ENCODE peak calls at places on chromosome 17, in nine cellular contexts. U, F, M, O, S, K, L, B and D are unnamed samples.

GRCh38 chr17:43722921-43723665 is 35.5 kb downstream of the SOST start:
- DNase-seq in U (no peak), F (no peak), M (no peak), O (no peak), S (no peak), K (no peak), L (no peak), B (no peak), D (no peak)

GRCh38 chr17:35973333-35974260 is 7.7 kb downstream of the CCL16 start:
- DNase-seq in U (no peak), F (peak; percentile 36), M (no peak), O (no peak), S (no peak), K (no peak), L (no peak), B (no peak), D (peak; percentile 64)

GRCh38 chr17:48177816-48178215 is 70.2 kb downstream of the SNX11 start:
- DNase-seq in U (no peak), F (no peak), M (no peak), O (no peak), S (no peak), K (no peak), L (no peak), B (no peak), D (no peak)

GRCh38 chr17:50199651-50200446 is 1.6 kb downstream of the COL1A1 start:
- DNase-seq in U (peak; percentile 68), F (peak; percentile 88), M (peak; percentile 94), O (peak; percentile 95), S (peak; percentile 99), K (peak; percentile 86), L (no peak), B (peak; percentile 98), D (peak; percentile 67)

GRCh38 chr17:13746379-13746778 is 144.7 kb upstream of the HS3ST3A1 start:
- DNase-seq in U (no peak), F (no peak), M (no peak), O (no peak), S (peak; percentile 20), K (no peak), L (no peak), B (no peak), D (no peak)

GRCh38 chr17:81021531-81022370 is 13.2 kb upstream of the BAIAP2 start:
- DNase-seq in U (no peak), F (no peak), M (no peak), O (no peak), S (no peak), K (no peak), L (no peak), B (no peak), D (no peak)

GRCh38 chr17:44916059-44916780 is 920 bp upstream of the GFAP start:
- DNase-seq in U (peak; percentile 51), F (no peak), M (no peak), O (no peak), S (no peak), K (no peak), L (no peak), B (no peak), D (no peak)

GRCh38 chr17:4607773-4608187 is 23.5 kb downstream of the SMTNL2 start:
- DNase-seq in U (no peak), F (peak; percentile 63), M (no peak), O (no peak), S (peak; percentile 89), K (no peak), L (no peak), B (peak; percentile 82), D (peak; percentile 40)

GRCh38 chr17:17032131-17032692 is 10.0 kb upstream of the MPRIP start:
- DNase-seq in U (no peak), F (peak; percentile 86), M (no peak), O (no peak), S (peak; percentile 79), K (no peak), L (no peak), B (peak; percentile 46), D (peak; percentile 51)

GRCh38 chr17:52155301-52155700 is 3.2 kb downstream of the CA10 start:
- DNase-seq in U (no peak), F (no peak), M (no peak), O (no peak), S (no peak), K (no peak), L (no peak), B (no peak), D (no peak)

GRCh38 chr17:9123594-9124553 is 102.6 kb downstream of the NTN1 start:
- DNase-seq in U (no peak), F (no peak), M (peak; percentile 19), O (no peak), S (no peak), K (no peak), L (no peak), B (no peak), D (no peak)

GRCh38 chr17:67442787-67443624 is 65.9 kb downstream of the PITPNC1 start:
- DNase-seq in U (no peak), F (no peak), M (no peak), O (peak; percentile 24), S (no peak), K (no peak), L (no peak), B (no peak), D (no peak)

GRCh38 chr17:15269690-15270089 is 4.6 kb upstream of the PMP22 start:
- DNase-seq in U (no peak), F (no peak), M (no peak), O (no peak), S (peak; percentile 83), K (no peak), L (no peak), B (no peak), D (no peak)

GRCh38 chr17:39485555-39485954 is 24.3 kb downstream of the CDK12 start:
- DNase-seq in U (no peak), F (peak; percentile 90), M (no peak), O (no peak), S (peak; percentile 72), K (no peak), L (no peak), B (no peak), D (no peak)

GRCh38 chr17:44807817-44808155 is 22.3 kb downstream of the GJC1 start:
- DNase-seq in U (no peak), F (no peak), M (no peak), O (no peak), S (no peak), K (no peak), L (no peak), B (no peak), D (no peak)

GRCh38 chr17:64357191-64357981 is 33.3 kb downstream of the PECAM1 start:
- DNase-seq in U (no peak), F (peak; percentile 87), M (peak; percentile 19), O (peak; percentile 50), S (peak; percentile 99), K (no peak), L (no peak), B (no peak), D (no peak)

DNA sequence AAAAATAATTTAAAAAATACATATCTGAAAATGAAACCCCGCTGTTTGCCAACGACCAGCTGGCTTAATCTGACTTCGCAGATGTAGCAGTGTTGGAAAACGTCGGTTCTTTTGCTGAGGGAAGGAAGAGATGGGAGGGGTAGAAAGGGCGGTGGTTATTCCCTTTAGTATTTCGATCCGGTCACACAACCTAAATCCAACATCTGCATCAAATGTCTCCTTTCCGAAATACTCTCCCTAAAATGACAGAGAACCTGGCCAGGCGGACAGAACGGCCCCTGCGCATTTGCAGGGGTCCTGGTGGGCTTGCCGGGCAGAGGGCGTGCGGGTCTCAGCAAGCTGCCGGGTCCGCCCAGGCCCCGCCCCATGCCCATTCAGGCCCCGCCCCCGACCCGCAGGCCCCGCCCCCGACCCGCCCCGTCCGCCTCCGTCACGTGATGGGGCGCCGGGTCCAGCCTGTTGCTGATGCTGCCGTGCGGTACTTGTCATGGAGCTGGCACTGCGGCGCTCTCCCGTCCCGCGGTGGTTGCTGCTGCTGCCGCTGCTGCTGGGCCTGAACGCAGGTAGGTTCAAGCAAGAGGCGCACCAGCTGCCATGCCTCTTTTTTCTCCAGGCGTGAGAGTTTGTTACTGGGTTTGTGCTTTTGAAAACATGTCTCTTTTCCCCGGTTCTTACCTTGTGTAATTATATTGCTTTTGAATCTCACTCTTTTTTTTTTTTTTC is at the start of gene SCPEP1:
- DNase-seq in U (peak; percentile 70), F (peak; percentile 67), M (peak; percentile 87), O (peak; percentile 91), S (peak; percentile 80), K (peak; percentile 90), L (no peak), B (peak; percentile 86), D (peak; percentile 78)
- H3K27ac ChIP-seq in U (no peak within 1 kb of the TSS), F (no peak within 1 kb of the TSS), M (no peak within 1 kb of the TSS), O (peak within 1 kb of the TSS; percentile 3), S (no peak within 1 kb of the TSS), K (peak within 1 kb of the TSS; percentile 47), L (no peak within 1 kb of the TSS), B (no peak within 1 kb of the TSS), D (peak within 1 kb of the TSS; percentile 82)

DNA sequence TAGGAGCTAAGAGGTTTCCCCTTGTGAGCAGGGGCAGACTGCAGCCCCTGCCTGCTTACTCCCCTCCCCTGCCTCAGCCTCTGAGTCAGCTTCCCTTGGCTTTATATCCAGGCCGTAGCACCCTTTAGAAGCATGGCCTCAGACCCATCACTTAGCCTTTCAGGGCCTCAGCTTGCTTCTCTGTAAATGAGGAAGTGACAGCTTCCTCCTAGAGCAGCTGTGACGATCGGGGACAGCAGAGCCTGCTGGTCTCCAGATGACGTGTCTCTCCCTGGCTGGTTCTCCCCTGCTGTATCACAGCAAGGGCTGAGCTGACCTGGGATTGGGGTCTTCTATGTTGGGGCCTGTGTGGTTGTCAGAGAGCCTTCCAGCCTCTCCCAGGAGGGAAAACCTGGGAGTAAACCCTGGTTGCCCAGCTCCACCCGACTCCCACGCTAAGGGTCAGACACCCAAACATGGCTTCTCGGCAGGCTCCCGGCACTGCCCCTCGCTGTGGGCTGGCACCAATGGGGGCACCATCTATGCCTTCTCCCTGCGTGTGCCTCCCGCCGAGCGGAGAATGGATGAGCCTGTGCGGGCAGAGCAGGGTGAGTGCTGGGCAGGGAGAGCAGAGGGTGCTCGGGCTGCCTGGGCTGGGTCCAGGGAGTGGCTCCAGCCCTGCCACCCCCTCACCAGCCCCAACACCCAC is 16.3 kb upstream of the MYO15B start:
- DNase-seq in U (no peak), F (peak; percentile 6), M (no peak), O (no peak), S (peak; percentile 21), K (no peak), L (no peak), B (no peak), D (no peak)
- H3K36me3 ChIP-seq in U (no peaks in the 10 kb centered on the region), F (no peaks in the 10 kb centered on the region), M (no peaks in the 10 kb centered on the region), O (no peaks in the 10 kb centered on the region), S (no peaks in the 10 kb centered on the region), K (no peaks in the 10 kb centered on the region), L (peaks cover 2% of the 10 kb centered on the region), B (no peaks in the 10 kb centered on the region), D (no peaks in the 10 kb centered on the region)

GRCh38 chr17:30297715-30298114 is 6.0 kb upstream of the BLMH start:
- DNase-seq in U (no peak), F (no peak), M (no peak), O (no peak), S (no peak), K (no peak), L (no peak), B (no peak), D (no peak)
- H3K27me3 ChIP-seq in U (peaks cover 28% of the 10 kb centered on the region), F (no peaks in the 10 kb centered on the region), M (no peaks in the 10 kb centered on the region), O (peaks cover 10% of the 10 kb centered on the region), S (no peaks in the 10 kb centered on the region), K (no peaks in the 10 kb centered on the region), L (no peaks in the 10 kb centered on the region), B (no peaks in the 10 kb centered on the region), D (no peaks in the 10 kb centered on the region)

DNA sequence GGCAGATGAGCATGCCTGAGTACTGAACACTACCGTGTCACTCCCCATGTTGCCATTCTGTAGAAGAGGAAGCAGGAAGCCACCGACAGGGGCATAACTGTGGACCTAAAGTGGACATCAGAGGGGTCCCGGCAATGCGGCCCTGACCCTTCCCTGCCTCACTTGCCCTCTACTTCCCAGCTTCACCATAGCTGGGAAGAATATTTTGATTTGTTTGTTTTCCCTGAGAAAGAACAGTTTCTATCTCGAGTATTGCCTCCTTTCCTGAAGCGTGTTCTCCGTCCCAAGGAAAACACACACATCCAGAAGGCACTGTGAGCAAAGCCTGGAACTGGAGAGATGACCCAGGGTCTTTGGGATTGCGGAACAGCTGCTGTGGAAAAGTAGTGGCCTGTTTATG is 90.3 kb upstream of the TBX2 start:
- DNase-seq in U (no peak), F (no peak), M (no peak), O (no peak), S (no peak), K (no peak), L (no peak), B (no peak), D (no peak)
- H3K27ac ChIP-seq in U (no peak overlapping the region), F (peak overlapping the region; percentile 81), M (no peak overlapping the region), O (no peak overlapping the region), S (no peak overlapping the region), K (no peak overlapping the region), L (no peak overlapping the region), B (no peak overlapping the region), D (no peak overlapping the region)